ENCODE peak calls at places on chromosome 9, in seven cellular contexts. D is head of caudate nucleus, I is cerebellar nuclear complex, Y is neural progenitor cell, M is SIG-M5, Q is coronary artery, H is cortex of kidney. J is an unnamed sample.

GRCh38 chr9:14645648-14646047 is 47.6 kb downstream of the ZDHHC21 start:
- DNase-seq in M (no peak), D (no peak), I (no peak), Y (no peak), Q (no peak), H (no peak), J (no peak)

GRCh38 chr9:29150606-29151005 is 1577.3 kb upstream of the C9orf72 start:
- DNase-seq in H (no peak), D (no peak), Y (no peak), I (no peak), M (no peak), Q (no peak), J (no peak)

GRCh38 chr9:26459959-26460358 is 432.6 kb downstream of the CAAP1 start:
- DNase-seq in I (no peak), Q (no peak), M (no peak), D (no peak), Y (no peak), H (no peak), J (no peak)

GRCh38 chr9:121268598-121269029 is 652 bp downstream of the GSN start:
- DNase-seq in Q (no peak), D (no peak), H (no peak), Y (no peak), M (no peak), I (no peak), J (no peak)

GRCh38 chr9:131546336-131547084 is 1.2 kb downstream of the PRRT1B start:
- DNase-seq in H (no peak), I (no peak), M (no peak), D (no peak), Q (no peak), Y (no peak), J (no peak)

GRCh38 chr9:121859646-121860045 is 208.2 kb downstream of the DAB2IP start:
- DNase-seq in Y (no peak), M (no peak), Q (peak; percentile 47), D (no peak), H (no peak), I (no peak), J (no peak)

GRCh38 chr9:79581794-79582193 is 10.0 kb downstream of the TLE4 start:
- DNase-seq in I (no peak), M (no peak), Y (peak; percentile 32), Q (no peak), D (peak; percentile 26), H (no peak), J (no peak)

GRCh38 chr9:21110708-21111576 is 30.7 kb downstream of the IFNW1 start:
- DNase-seq in Q (no peak), Y (peak; percentile 79), D (no peak), I (peak; percentile 23), H (no peak), M (no peak), J (no peak)

GRCh38 chr9:91208837-91209236 is 152.9 kb downstream of the AUH start:
- DNase-seq in Q (no peak), I (no peak), H (no peak), M (no peak), D (no peak), Y (no peak), J (no peak)

GRCh38 chr9:126615251-126615790 is 1.6 kb downstream of the LMX1B start:
- DNase-seq in H (no peak), Y (peak; percentile 55), M (no peak), I (no peak), Q (no peak), D (no peak), J (no peak)

GRCh38 chr9:98020471-98021145 is 35.9 kb upstream of the NANS start:
- DNase-seq in D (no peak), Q (no peak), I (no peak), Y (no peak), H (no peak), M (no peak), J (no peak)

GRCh38 chr9:99726758-99727157 is 94.9 kb upstream of the NR4A3 start:
- DNase-seq in Y (no peak), M (no peak), I (no peak), Q (no peak), D (no peak), H (no peak), J (no peak)

J was measured in mesenteric fat pad.